ENCODE peak calls at places on chromosomes 1 and 21, in four cellular contexts. Y is GM03348, C is OCI-LY7, E is PC-3. U is an unnamed sample.
A peak's percentile ranks its signal among the peaks of the same experiment; 100 is the strongest.

GRCh38 chr1:50023292-50024159 is at the start of gene AGBL4:
- DNase-seq in Y (peak; percentile 36), C (no peak), E (peak; percentile 4), U (peak; percentile 46)

GRCh38 chr1:30742300-30742962 is 15.1 kb downstream of the LAPTM5 start:
- DNase-seq in Y (no peak), C (no peak), E (no peak), U (no peak)

GRCh38 chr1:168106274-168106673 is 30.5 kb downstream of the GPR161 start:
- DNase-seq in Y (no peak), C (no peak), E (no peak), U (no peak)

GRCh38 chr21:26072891-26073615 is 97.5 kb downstream of the APP start:
- DNase-seq in Y (peak; percentile 48), C (no peak), E (no peak), U (peak; percentile 43)

GRCh38 chr1:54600947-54601725 is 22.2 kb downstream of the FAM151A start:
- DNase-seq in Y (no peak), C (no peak), E (no peak), U (no peak)

GRCh38 chr1:10378071-10378841 is 20.6 kb upstream of the PGD start:
- DNase-seq in Y (no peak), C (no peak), E (peak; percentile 80), U (peak; percentile 94)

GRCh38 chr1:203589201-203589600 is 37.4 kb upstream of the ATP2B4 start:
- DNase-seq in Y (no peak), C (no peak), E (peak; percentile 32), U (no peak)

GRCh38 chr1:58883037-58883887 is 99.4 kb upstream of the JUN start:
- DNase-seq in Y (peak; percentile 83), C (no peak), E (peak; percentile 98), U (peak; percentile 99)

GRCh38 chr1:207404849-207405525 is 49.1 kb upstream of the CR2 start:
- DNase-seq in Y (peak; percentile 79), C (peak; percentile 78), E (peak; percentile 93), U (peak; percentile 46)

GRCh38 chr1:183675381-183675780 is 22.3 kb upstream of the APOBEC4 start:
- DNase-seq in Y (no peak), C (no peak), E (no peak), U (no peak)

GRCh38 chr21:46188226-46189212 is 4.3 kb upstream of the SPATC1L start:
- DNase-seq in Y (peak; percentile 59), C (no peak), E (peak; percentile 83), U (peak; percentile 73)

GRCh38 chr21:41337515-41337914 is 20.9 kb downstream of the FAM3B start:
- DNase-seq in Y (no peak), C (no peak), E (no peak), U (no peak)

GRCh38 chr1:179853102-179853501 is 24.5 kb downstream of the TOR1AIP2 start:
- DNase-seq in Y (no peak), C (no peak), E (no peak), U (no peak)

GRCh38 chr1:248871837-248872401 is 13.0 kb upstream of the ZNF692 start:
- DNase-seq in Y (no peak), C (no peak), E (no peak), U (peak; percentile 31)

GRCh38 chr1:182257369-182258063 is 134.1 kb downstream of the GLUL start:
- DNase-seq in Y (no peak), C (no peak), E (no peak), U (no peak)

GRCh38 chr1:22131875-22132486 is 10.9 kb downstream of the WNT4 start:
- DNase-seq in Y (peak; percentile 44), C (peak; percentile 66), E (peak; percentile 63), U (peak; percentile 26)

GRCh38 chr1:16617778-16618580 is 4.6 kb upstream of the NBPF1 start:
- DNase-seq in Y (no peak), C (no peak), E (no peak), U (no peak)

GRCh38 chr21:25343774-25344545 is 263.3 kb downstream of the MRPL39 start:
- DNase-seq in Y (no peak), C (no peak), E (no peak), U (no peak)

GRCh38 chr1:224632921-224633321 is 16.8 kb downstream of the CNIH3 start:
- DNase-seq in Y (no peak), C (no peak), E (peak; percentile 31), U (peak; percentile 54)

GRCh38 chr1:186303911-186304310 is 71.1 kb downstream of the TPR start:
- DNase-seq in Y (no peak), C (no peak), E (no peak), U (no peak)

GRCh38 chr1:96747565-96747964 is 26.0 kb downstream of the PTBP2 start:
- DNase-seq in Y (no peak), C (no peak), E (no peak), U (no peak)

GRCh38 chr21:38012700-38013099 is 96.4 kb upstream of the KCNJ6 start:
- DNase-seq in Y (no peak), C (no peak), E (no peak), U (no peak)

GRCh38 chr21:40129809-40130208 is 262.6 kb downstream of the PCP4 start:
- DNase-seq in Y (no peak), C (no peak), E (no peak), U (no peak)

GRCh38 chr1:10257851-10258250 is 47.5 kb downstream of the KIF1B start:
- DNase-seq in Y (no peak), C (no peak), E (no peak), U (no peak)

GRCh38 chr1:8629241-8630091 is 188.0 kb downstream of the RERE start:
- DNase-seq in Y (peak; percentile 53), C (peak; percentile 26), E (no peak), U (no peak)

GRCh38 chr1:67896826-67897225 is 63.6 kb upstream of the GNG12 start:
- DNase-seq in Y (no peak), C (no peak), E (no peak), U (no peak)

U was measured in HT1080.